ENCODE peak calls at places on chromosomes 2 and 18, in eight cellular contexts. Q is CD4-positive, alpha-beta memory T cell; V is stimulated activated CD4-positive, alpha-beta T cell treated with anti-CD3 and anti-CD28 coated beads, TNF-alpha, amount 100 ng/mL, for 1 hour; P is KBM-7; I is NCI-H1105; B is H4; F is activated naive CD4-positive, alpha-beta T cell; R is HTR-8/SVneo. Y is an unnamed sample.

GRCh38 chr2:185738679-185739472 is at the start of gene FSIP2:
- DNase-seq in Q (no peak), V (no peak), P (peak; percentile 94), I (no peak), B (no peak), F (no peak), R (peak; percentile 73), Y (peak; percentile 47)

GRCh38 chr2:187435756-187436155 is 12.3 kb downstream of the CALCRL start:
- DNase-seq in Q (no peak), V (no peak), P (no peak), I (no peak), B (no peak), F (no peak), R (no peak), Y (no peak)

GRCh38 chr2:12928706-12929291 is 212.1 kb downstream of the TRIB2 start:
- DNase-seq in Q (no peak), V (no peak), P (no peak), I (no peak), B (no peak), F (no peak), R (no peak), Y (no peak)

GRCh38 chr18:74633652-74634352 is 36.1 kb downstream of the ZNF407 start:
- DNase-seq in Q (no peak), V (no peak), P (no peak), I (no peak), B (no peak), F (no peak), R (no peak), Y (no peak)

GRCh38 chr18:22322251-22322691 is 95.4 kb downstream of the CTAGE1 start:
- DNase-seq in Q (no peak), V (no peak), P (no peak), I (no peak), B (no peak), F (no peak), R (no peak), Y (no peak)

GRCh38 chr2:108607706-108608301 is 73.5 kb downstream of the LIMS1 start:
- DNase-seq in Q (peak; percentile 64), V (no peak), P (peak; percentile 47), I (peak; percentile 10), B (no peak), F (no peak), R (no peak), Y (no peak)

GRCh38 chr2:17976871-17977746 is 98.6 kb downstream of the KCNS3 start:
- DNase-seq in Q (no peak), V (no peak), P (no peak), I (no peak), B (peak; percentile 95), F (no peak), R (peak; percentile 28), Y (no peak)

GRCh38 chr2:227388537-227389011 is 825 bp upstream of the SCYGR1 start:
- DNase-seq in Q (no peak), V (no peak), P (no peak), I (no peak), B (peak; percentile 84), F (no peak), R (no peak), Y (no peak)